ENCODE peak calls at places on chromosomes 1 and 21, in ten cellular contexts. One of them, this sample, is unnamed. For H3K9me3, the result is how much of the 10 kb centered on the place peaks cover.

GRCh38 chr21:33069994-33070811 is at the start of gene OLIG1:
- DNase-seq in transverse colon: no peak
- DNase-seq in neural progenitor cell: peak
- DNase-seq in AG04450: no peak
- DNase-seq in tibial nerve: no peak
- DNase-seq in heart right ventricle: peak
- DNase-seq in right cardiac atrium: peak
- DNase-seq in pancreas: no peak
- DNase-seq in upper lobe of right lung: peak
- DNase-seq in mucosa of descending colon: no peak
- DNase-seq in this sample: no peak

GRCh38 chr1:51966559-51966958 is 23.9 kb downstream of the RAB3B start:
- DNase-seq in heart right ventricle: no peak
- DNase-seq in tibial nerve: no peak
- DNase-seq in AG04450: no peak
- DNase-seq in neural progenitor cell: no peak
- DNase-seq in upper lobe of right lung: no peak
- DNase-seq in right cardiac atrium: no peak
- DNase-seq in pancreas: no peak
- DNase-seq in mucosa of descending colon: no peak
- DNase-seq in transverse colon: no peak
- DNase-seq in this sample: no peak

GRCh38 chr21:28928578-28929124 is 64.0 kb downstream of the LTN1 start:
- DNase-seq in mucosa of descending colon: no peak
- DNase-seq in neural progenitor cell: no peak
- DNase-seq in upper lobe of right lung: no peak
- DNase-seq in pancreas: no peak
- DNase-seq in heart right ventricle: no peak
- DNase-seq in right cardiac atrium: no peak
- DNase-seq in AG04450: no peak
- DNase-seq in tibial nerve: no peak
- DNase-seq in transverse colon: no peak
- DNase-seq in this sample: no peak

GRCh38 chr1:58206749-58207148 is 339.8 kb downstream of the OMA1 start:
- DNase-seq in AG04450: no peak
- DNase-seq in heart right ventricle: no peak
- DNase-seq in neural progenitor cell: no peak
- DNase-seq in right cardiac atrium: no peak
- DNase-seq in upper lobe of right lung: no peak
- DNase-seq in transverse colon: no peak
- DNase-seq in pancreas: no peak
- DNase-seq in tibial nerve: no peak
- DNase-seq in mucosa of descending colon: no peak
- DNase-seq in this sample: no peak

GRCh38 chr1:47796626-47797025 is 200.6 kb downstream of the TRABD2B start:
- DNase-seq in right cardiac atrium: no peak
- DNase-seq in upper lobe of right lung: no peak
- DNase-seq in mucosa of descending colon: no peak
- DNase-seq in heart right ventricle: no peak
- DNase-seq in AG04450: no peak
- DNase-seq in pancreas: no peak
- DNase-seq in transverse colon: no peak
- DNase-seq in neural progenitor cell: no peak
- DNase-seq in tibial nerve: no peak
- DNase-seq in this sample: no peak

GRCh38 chr1:235450886-235451457 is 53.3 kb downstream of the B3GALNT2 start:
- DNase-seq in upper lobe of right lung: no peak
- DNase-seq in heart right ventricle: no peak
- DNase-seq in neural progenitor cell: no peak
- DNase-seq in pancreas: no peak
- DNase-seq in transverse colon: no peak
- DNase-seq in AG04450: no peak
- DNase-seq in right cardiac atrium: no peak
- DNase-seq in tibial nerve: no peak
- DNase-seq in mucosa of descending colon: no peak
- DNase-seq in this sample: no peak

GRCh38 chr1:97930472-97930871 is 9.6 kb upstream of the DPYD start:
- DNase-seq in heart right ventricle: no peak
- DNase-seq in pancreas: no peak
- DNase-seq in right cardiac atrium: no peak
- DNase-seq in upper lobe of right lung: no peak
- DNase-seq in neural progenitor cell: no peak
- DNase-seq in mucosa of descending colon: no peak
- DNase-seq in AG04450: no peak
- DNase-seq in tibial nerve: no peak
- DNase-seq in transverse colon: no peak
- DNase-seq in this sample: no peak

GRCh38 chr1:235971571-235972315 is 93.1 kb downstream of the NID1 start:
- DNase-seq in pancreas: peak
- DNase-seq in mucosa of descending colon: peak
- DNase-seq in tibial nerve: peak
- DNase-seq in upper lobe of right lung: peak
- DNase-seq in neural progenitor cell: peak
- DNase-seq in transverse colon: peak
- DNase-seq in heart right ventricle: peak
- DNase-seq in right cardiac atrium: peak
- DNase-seq in AG04450: peak
- DNase-seq in this sample: peak

GRCh38 chr1:220564216-220564615 is 36.3 kb downstream of the MARK1 start:
- DNase-seq in right cardiac atrium: no peak
- DNase-seq in pancreas: no peak
- DNase-seq in heart right ventricle: no peak
- DNase-seq in tibial nerve: no peak
- DNase-seq in transverse colon: no peak
- DNase-seq in mucosa of descending colon: no peak
- DNase-seq in upper lobe of right lung: no peak
- DNase-seq in AG04450: no peak
- DNase-seq in neural progenitor cell: no peak
- DNase-seq in this sample: no peak

GRCh38 chr1:110746644-110747259 is 72.0 kb upstream of the KCNA3 start:
- DNase-seq in pancreas: peak
- DNase-seq in neural progenitor cell: peak
- DNase-seq in upper lobe of right lung: no peak
- DNase-seq in transverse colon: peak
- DNase-seq in AG04450: peak
- DNase-seq in right cardiac atrium: peak
- DNase-seq in mucosa of descending colon: no peak
- DNase-seq in tibial nerve: peak
- DNase-seq in heart right ventricle: peak
- DNase-seq in this sample: no peak

GRCh38 chr1:109579044-109579443 is 30.6 kb downstream of the GNAI3 start:
- DNase-seq in right cardiac atrium: no peak
- DNase-seq in mucosa of descending colon: no peak
- DNase-seq in AG04450: no peak
- DNase-seq in upper lobe of right lung: no peak
- DNase-seq in transverse colon: no peak
- DNase-seq in tibial nerve: no peak
- DNase-seq in pancreas: no peak
- DNase-seq in neural progenitor cell: no peak
- DNase-seq in heart right ventricle: no peak
- DNase-seq in this sample: no peak

GRCh38 chr1:145690587-145691558 is 16.3 kb downstream of the PDZK1 start:
- DNase-seq in transverse colon: peak
- DNase-seq in pancreas: no peak
- DNase-seq in tibial nerve: no peak
- DNase-seq in neural progenitor cell: no peak
- DNase-seq in mucosa of descending colon: no peak
- DNase-seq in upper lobe of right lung: no peak
- DNase-seq in heart right ventricle: no peak
- DNase-seq in AG04450: peak
- DNase-seq in right cardiac atrium: no peak
- DNase-seq in this sample: no peak

GRCh38 chr1:27357281-27358037 is 9.3 kb downstream of the MAP3K6 start:
- DNase-seq in right cardiac atrium: peak
- DNase-seq in heart right ventricle: peak
- DNase-seq in AG04450: no peak
- DNase-seq in pancreas: peak
- DNase-seq in tibial nerve: peak
- DNase-seq in mucosa of descending colon: peak
- DNase-seq in transverse colon: peak
- DNase-seq in neural progenitor cell: peak
- DNase-seq in upper lobe of right lung: peak
- DNase-seq in this sample: peak

GRCh38 chr21:37550618-37551405 is 184.2 kb downstream of the DYRK1A start:
- DNase-seq in right cardiac atrium: no peak
- DNase-seq in transverse colon: no peak
- DNase-seq in AG04450: no peak
- DNase-seq in pancreas: no peak
- DNase-seq in neural progenitor cell: no peak
- DNase-seq in mucosa of descending colon: no peak
- DNase-seq in heart right ventricle: no peak
- DNase-seq in upper lobe of right lung: no peak
- DNase-seq in tibial nerve: no peak
- DNase-seq in this sample: no peak

GRCh38 chr21:42162831-42163510 is 56.0 kb upstream of the ABCG1 start:
- DNase-seq in transverse colon: no peak
- DNase-seq in neural progenitor cell: no peak
- DNase-seq in tibial nerve: no peak
- DNase-seq in pancreas: no peak
- DNase-seq in mucosa of descending colon: no peak
- DNase-seq in AG04450: no peak
- DNase-seq in upper lobe of right lung: peak
- DNase-seq in heart right ventricle: no peak
- DNase-seq in right cardiac atrium: no peak
- DNase-seq in this sample: no peak

GRCh38 chr1:15849775-15850449 is 2.4 kb downstream of the SPEN start:
- DNase-seq in upper lobe of right lung: no peak
- DNase-seq in pancreas: peak
- DNase-seq in right cardiac atrium: peak
- DNase-seq in transverse colon: peak
- DNase-seq in mucosa of descending colon: no peak
- DNase-seq in AG04450: no peak
- DNase-seq in neural progenitor cell: peak
- DNase-seq in heart right ventricle: no peak
- DNase-seq in tibial nerve: no peak
- DNase-seq in this sample: no peak

GRCh38 chr21:15483138-15483780 is 246.5 kb upstream of the USP25 start:
- DNase-seq in heart right ventricle: peak
- DNase-seq in right cardiac atrium: peak
- DNase-seq in mucosa of descending colon: peak
- DNase-seq in upper lobe of right lung: peak
- DNase-seq in tibial nerve: peak
- DNase-seq in AG04450: peak
- DNase-seq in transverse colon: peak
- DNase-seq in neural progenitor cell: peak
- DNase-seq in pancreas: peak
- DNase-seq in this sample: peak

GRCh38 chr1:26838474-26839338 is 12.2 kb downstream of the ZDHHC18 start:
- DNase-seq in neural progenitor cell: no peak
- DNase-seq in AG04450: no peak
- DNase-seq in pancreas: no peak
- DNase-seq in tibial nerve: no peak
- DNase-seq in transverse colon: peak
- DNase-seq in heart right ventricle: no peak
- DNase-seq in mucosa of descending colon: no peak
- DNase-seq in upper lobe of right lung: no peak
- DNase-seq in right cardiac atrium: no peak
- DNase-seq in this sample: no peak

DNA sequence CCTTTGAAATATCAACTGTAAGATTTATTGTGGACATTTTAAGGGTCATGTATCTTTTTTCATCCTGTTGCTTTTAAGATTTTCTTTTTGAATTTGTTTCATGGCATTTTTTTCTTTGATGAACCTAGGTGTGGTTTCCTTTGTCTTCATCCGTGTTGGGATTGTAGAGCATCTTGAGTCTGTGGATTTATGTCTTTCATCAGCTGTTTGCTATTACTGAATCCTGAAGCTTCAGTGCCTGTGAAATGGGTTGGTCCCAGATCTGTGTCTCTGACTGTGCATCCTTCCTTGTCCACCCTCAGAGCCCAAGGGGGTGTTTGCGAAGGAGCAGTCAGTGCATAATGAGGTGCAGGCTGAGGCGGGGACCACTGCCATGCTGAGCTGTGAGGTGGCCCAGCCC is 37.3 kb downstream of the OBSCN start:
- DNase-seq in pancreas: no peak
- DNase-seq in upper lobe of right lung: no peak
- DNase-seq in tibial nerve: no peak
- DNase-seq in heart right ventricle: no peak
- DNase-seq in transverse colon: no peak
- DNase-seq in mucosa of descending colon: no peak
- DNase-seq in neural progenitor cell: no peak
- DNase-seq in right cardiac atrium: no peak
- DNase-seq in AG04450: no peak
- DNase-seq in this sample: no peak
- H3K9me3 ChIP-seq in pancreas: under half
- H3K9me3 ChIP-seq in upper lobe of right lung: under half
- H3K9me3 ChIP-seq in tibial nerve: under half
- H3K9me3 ChIP-seq in heart right ventricle: under half
- H3K9me3 ChIP-seq in transverse colon: under half
- H3K9me3 ChIP-seq in mucosa of descending colon: under half
- H3K9me3 ChIP-seq in neural progenitor cell: under half
- H3K9me3 ChIP-seq in right cardiac atrium: under half
- H3K9me3 ChIP-seq in AG04450: under half
- H3K9me3 ChIP-seq in this sample: under half

DNA sequence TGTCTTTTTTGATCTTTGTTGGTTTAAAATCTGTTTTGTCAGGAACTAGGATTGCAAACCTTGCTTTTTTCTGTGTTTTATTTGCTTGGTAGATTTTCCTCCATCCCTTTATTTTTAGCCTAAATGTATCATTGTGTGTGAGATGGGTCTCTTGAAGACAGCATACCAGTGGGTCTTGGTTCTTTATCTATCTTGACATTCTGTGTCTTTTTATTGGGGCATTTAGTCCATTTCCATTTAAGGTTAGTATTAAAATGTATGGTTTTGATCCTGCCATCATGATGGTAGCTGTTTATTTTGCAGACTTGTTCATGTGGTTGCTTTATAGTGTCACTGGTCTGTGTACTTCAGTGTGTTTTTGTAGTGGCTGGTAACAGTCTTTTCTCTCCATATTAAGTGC is 14.1 kb downstream of the ZNF678 start:
- DNase-seq in AG04450: no peak
- DNase-seq in mucosa of descending colon: no peak
- DNase-seq in tibial nerve: no peak
- DNase-seq in neural progenitor cell: no peak
- DNase-seq in upper lobe of right lung: no peak
- DNase-seq in transverse colon: no peak
- DNase-seq in right cardiac atrium: no peak
- DNase-seq in pancreas: no peak
- DNase-seq in heart right ventricle: no peak
- DNase-seq in this sample: no peak
- H3K9me3 ChIP-seq in AG04450: under half
- H3K9me3 ChIP-seq in mucosa of descending colon: under half
- H3K9me3 ChIP-seq in tibial nerve: under half
- H3K9me3 ChIP-seq in neural progenitor cell: under half
- H3K9me3 ChIP-seq in upper lobe of right lung: under half
- H3K9me3 ChIP-seq in transverse colon: under half
- H3K9me3 ChIP-seq in right cardiac atrium: under half
- H3K9me3 ChIP-seq in pancreas: under half
- H3K9me3 ChIP-seq in heart right ventricle: under half
- H3K9me3 ChIP-seq in this sample: under half

GRCh38 chr1:2952992-2953391 is 68.3 kb upstream of the ACTRT2 start:
- DNase-seq in tibial nerve: no peak
- DNase-seq in right cardiac atrium: no peak
- DNase-seq in neural progenitor cell: no peak
- DNase-seq in pancreas: no peak
- DNase-seq in heart right ventricle: no peak
- DNase-seq in AG04450: no peak
- DNase-seq in upper lobe of right lung: peak
- DNase-seq in mucosa of descending colon: peak
- DNase-seq in transverse colon: no peak
- DNase-seq in this sample: no peak
- H3K9me3 ChIP-seq in tibial nerve: under half
- H3K9me3 ChIP-seq in right cardiac atrium: under half
- H3K9me3 ChIP-seq in neural progenitor cell: under half
- H3K9me3 ChIP-seq in pancreas: under half
- H3K9me3 ChIP-seq in heart right ventricle: under half
- H3K9me3 ChIP-seq in AG04450: half or more
- H3K9me3 ChIP-seq in upper lobe of right lung: under half
- H3K9me3 ChIP-seq in mucosa of descending colon: under half
- H3K9me3 ChIP-seq in transverse colon: under half
- H3K9me3 ChIP-seq in this sample: under half

GRCh38 chr1:71273326-71273725 is 192.5 kb upstream of the ZRANB2 start:
- DNase-seq in AG04450: no peak
- DNase-seq in heart right ventricle: no peak
- DNase-seq in transverse colon: no peak
- DNase-seq in tibial nerve: no peak
- DNase-seq in mucosa of descending colon: no peak
- DNase-seq in neural progenitor cell: no peak
- DNase-seq in upper lobe of right lung: no peak
- DNase-seq in right cardiac atrium: no peak
- DNase-seq in pancreas: no peak
- DNase-seq in this sample: no peak
- H3K9me3 ChIP-seq in AG04450: under half
- H3K9me3 ChIP-seq in heart right ventricle: under half
- H3K9me3 ChIP-seq in transverse colon: under half
- H3K9me3 ChIP-seq in tibial nerve: under half
- H3K9me3 ChIP-seq in mucosa of descending colon: under half
- H3K9me3 ChIP-seq in neural progenitor cell: under half
- H3K9me3 ChIP-seq in upper lobe of right lung: under half
- H3K9me3 ChIP-seq in right cardiac atrium: under half
- H3K9me3 ChIP-seq in pancreas: under half
- H3K9me3 ChIP-seq in this sample: under half